ENCODE peak calls at places on chromosomes 4 and X, in five cellular contexts. J is right lobe of liver, I is lung, U is tibial artery, Y is uterus. K is an unnamed sample.

GRCh38 chr4:6641164-6641970 is 882 bp downstream of the MRFAP1 start:
- DNase-seq in Y (peak; percentile 56), I (peak; percentile 45), J (peak; percentile 74), U (peak; percentile 42), K (no peak)

GRCh38 chr4:140233811-140234696 is 80.1 kb upstream of the MAML3 start:
- DNase-seq in U (no peak), J (no peak), Y (no peak), I (no peak), K (no peak)

GRCh38 chr4:111214371-111214770 is 591.5 kb upstream of the PITX2 start:
- DNase-seq in U (no peak), I (no peak), Y (no peak), J (no peak), K (no peak)

GRCh38 chr4:11592276-11592675 is 163.6 kb upstream of the HS3ST1 start:
- DNase-seq in Y (no peak), J (no peak), I (no peak), U (no peak), K (no peak)

GRCh38 chr4:152044341-152044740 is 283.5 kb upstream of the GATB start:
- DNase-seq in J (no peak), I (no peak), Y (no peak), U (no peak), K (no peak)

GRCh38 chr4:18366762-18367358 is 345.3 kb upstream of the LCORL start:
- DNase-seq in J (no peak), U (no peak), I (no peak), Y (no peak), K (no peak)

GRCh38 chr4:118772149-118773081 is 63.5 kb downstream of the SEC24D start:
- DNase-seq in U (no peak), J (no peak), Y (no peak), I (no peak), K (no peak)

GRCh38 chr4:79682801-79683217 is 274.8 kb upstream of the GK2 start:
- DNase-seq in I (no peak), J (no peak), Y (no peak), U (no peak), K (no peak)

GRCh38 chr4:38949416-38950051 is 81.9 kb downstream of the FAM114A1 start:
- DNase-seq in J (no peak), I (no peak), Y (no peak), U (no peak), K (no peak)

GRCh38 chr4:177519481-177520270 is 77.4 kb upstream of the AGA start:
- DNase-seq in J (no peak), I (no peak), U (no peak), Y (no peak), K (no peak)

GRCh38 chrX:55008571-55009358 is 8.6 kb downstream of the APEX2 start:
- DNase-seq in J (no peak), Y (no peak), I (no peak), U (no peak), K (no peak)

GRCh38 chrX:70720721-70721120 is 187.8 kb downstream of the TEX11 start:
- DNase-seq in J (no peak), Y (no peak), I (no peak), U (no peak), K (no peak)

GRCh38 chrX:50586407-50586806 is 115.8 kb upstream of the DGKK start:
- DNase-seq in J (no peak), Y (no peak), U (no peak), I (no peak), K (no peak)

GRCh38 chr4:87819281-87819919 is 13.4 kb upstream of the MEPE start:
- DNase-seq in I (no peak), J (no peak), Y (no peak), U (no peak), K (no peak)

GRCh38 chr4:200936-201335 is 76.6 kb downstream of the ZNF718 start:
- DNase-seq in I (no peak), U (no peak), J (no peak), Y (no peak), K (no peak)

GRCh38 chrX:21153503-21153902 is 220.7 kb upstream of the CNKSR2 start:
- DNase-seq in Y (peak; percentile 17), I (no peak), J (no peak), U (peak; percentile 44), K (peak; percentile 59)

GRCh38 chrX:124455966-124456365 is 109.6 kb downstream of the SH2D1A start:
- DNase-seq in U (no peak), Y (no peak), I (no peak), J (no peak), K (no peak)

GRCh38 chr4:14871676-14872430 is 130.4 kb upstream of the CPEB2 start:
- DNase-seq in U (no peak), Y (no peak), J (peak; percentile 48), I (no peak), K (no peak)

GRCh38 chrX:17580529-17581155 is 156.7 kb upstream of the SCML1 start:
- DNase-seq in Y (peak; percentile 27), J (no peak), I (no peak), U (no peak), K (no peak)

GRCh38 chr4:151783867-151784266 is 23.1 kb upstream of the GATB start:
- DNase-seq in Y (no peak), J (no peak), I (no peak), U (no peak), K (no peak)

GRCh38 chr4:41670530-41670929 is 78.0 kb downstream of the PHOX2B start:
- DNase-seq in I (no peak), U (no peak), J (peak; percentile 62), Y (no peak), K (no peak)

GRCh38 chrX:11171956-11172355 is 60.8 kb downstream of the HCCS start:
- DNase-seq in I (no peak), Y (no peak), J (no peak), U (no peak), K (no peak)

GRCh38 chr4:186699298-186699697 is 24.4 kb downstream of the FAT1 start:
- DNase-seq in U (no peak), Y (no peak), I (no peak), J (no peak), K (no peak)

GRCh38 chr4:37822220-37822619 is 4.3 kb upstream of the PGM2 start:
- DNase-seq in I (no peak), J (no peak), Y (no peak), U (no peak), K (no peak)

GRCh38 chr4:8510611-8511285 is 69.4 kb upstream of the GPR78 start:
- DNase-seq in I (no peak), U (no peak), J (no peak), Y (no peak), K (no peak)

GRCh38 chrX:153649178-153649914 is 2.3 kb downstream of the DUSP9 start:
- DNase-seq in J (peak; percentile 51), Y (peak; percentile 10), I (peak; percentile 41), U (no peak), K (no peak)

GRCh38 chr4:78784255-78784654 is 8.1 kb downstream of the BMP2K start:
- DNase-seq in U (no peak), J (no peak), I (no peak), Y (no peak), K (no peak)

GRCh38 chr4:41331224-41331623 is 74.5 kb downstream of the UCHL1 start:
- DNase-seq in Y (no peak), J (no peak), I (no peak), U (no peak), K (no peak)

GRCh38 chr4:111400736-111401135 is 744.5 kb upstream of the FAM241A start:
- DNase-seq in U (no peak), J (no peak), Y (no peak), I (no peak), K (no peak)

GRCh38 chrX:110425222-110425621 is 66.6 kb downstream of the RTL9 start:
- DNase-seq in Y (no peak), U (no peak), J (no peak), I (no peak), K (no peak)

GRCh38 chr4:114386637-114387233 is 211.9 kb upstream of the UGT8 start:
- DNase-seq in J (no peak), Y (no peak), I (no peak), U (no peak), K (no peak)

GRCh38 chrX:30635630-30636029 is 17.6 kb upstream of the GK start:
- DNase-seq in J (no peak), U (no peak), I (no peak), Y (no peak), K (no peak)

GRCh38 chrX:45771560-45772340 is 571.1 kb upstream of the DIPK2B start:
- DNase-seq in I (no peak), U (peak; percentile 28), Y (no peak), J (peak; percentile 35), K (no peak)

GRCh38 chrX:1387141-1387776 is 4.7 kb downstream of the SLC25A6 start:
- DNase-seq in I (no peak), U (no peak), Y (no peak), J (no peak), K (peak; percentile 57)

GRCh38 chr4:42327323-42327722 is 70.0 kb upstream of the SHISA3 start:
- DNase-seq in U (no peak), Y (no peak), I (no peak), J (no peak), K (no peak)

GRCh38 chr4:123856689-123857545 is 460.3 kb downstream of the SPRY1 start:
- DNase-seq in I (no peak), Y (no peak), J (no peak), U (peak; percentile 27), K (peak; percentile 77)

DNA sequence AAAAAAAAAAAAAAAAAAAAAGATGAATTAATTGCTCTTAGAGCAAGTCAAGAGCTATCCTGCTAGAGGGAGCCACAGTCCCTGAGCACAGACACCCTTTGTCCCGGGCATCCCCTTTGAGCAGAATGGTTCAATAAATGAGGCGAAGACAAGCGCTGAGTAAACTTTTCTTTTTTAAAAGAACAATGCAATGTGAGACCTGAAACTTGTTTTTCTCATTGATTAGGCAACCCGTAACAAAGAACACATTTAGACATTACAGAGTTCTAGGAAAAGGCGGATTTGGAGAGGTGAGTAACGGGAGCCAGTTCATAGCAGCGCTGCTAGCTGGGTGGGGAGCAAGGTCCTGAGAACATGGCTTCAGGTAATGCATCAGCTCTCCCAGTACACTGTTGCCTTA is 46.1 kb downstream of the GRK4 start:
- DNase-seq in U (no peak), Y (no peak), J (peak; percentile 27), I (no peak), K (no peak)
- TF ChIP-seq CTCF in U (no peak), Y (no peak), J (peak; percentile 36), I (no peak), K (no peak)

GRCh38 chrX:133350751-133351150 is 64.5 kb downstream of the GPC4 start:
- DNase-seq in U (peak; percentile 52), I (peak; percentile 32), Y (peak; percentile 57), J (no peak), K (peak; percentile 67)
- H3K4me1 ChIP-seq in U (no peaks in the 10 kb centered on the region), I (peaks cover 2% of the 10 kb centered on the region), Y (no peaks in the 10 kb centered on the region), J (no peaks in the 10 kb centered on the region), K (no peaks in the 10 kb centered on the region)

GRCh38 chr4:70765368-70765767 is 43.6 kb downstream of the RUFY3 start:
- DNase-seq in Y (no peak), U (no peak), I (no peak), J (no peak), K (no peak)
- H3K36me3 ChIP-seq in Y (no peaks in the 10 kb centered on the region), U (peaks cover 49% of the 10 kb centered on the region), I (peaks cover 19% of the 10 kb centered on the region), J (peaks cover 20% of the 10 kb centered on the region), K (peaks cover 61% of the 10 kb centered on the region)

GRCh38 chrX:103175944-103176753 is 38.8 kb upstream of the BEX4 start:
- DNase-seq in Y (peak; percentile 28), J (peak; percentile 48), I (peak; percentile 51), U (peak; percentile 65), K (peak; percentile 75)
- TF ChIP-seq CTCF in Y (peak; percentile 41), J (peak; percentile 81), I (peak; percentile 54), U (peak; percentile 49), K (peak; percentile 82)